ENCODE peak calls at places on chromosomes 11 and 22, in seven cellular contexts. One of them, this sample, is unnamed.

GRCh38 chr11:112968988-112969714 is 7.9 kb downstream of the NCAM1 start:
- DNase-seq in uterus: no peak
- DNase-seq in prostate gland: no peak
- DNase-seq in right lobe of liver: no peak
- DNase-seq in GM12891: no peak
- DNase-seq in lower leg skin: no peak
- DNase-seq in endothelial cell of umbilical vein: no peak
- DNase-seq in this sample: no peak

GRCh38 chr11:129115652-129116585 is 76.2 kb downstream of the ARHGAP32 start:
- DNase-seq in uterus: no peak
- DNase-seq in prostate gland: no peak
- DNase-seq in right lobe of liver: no peak
- DNase-seq in GM12891: no peak
- DNase-seq in lower leg skin: no peak
- DNase-seq in endothelial cell of umbilical vein: peak; percentile 2
- DNase-seq in this sample: no peak

GRCh38 chr11:76237914-76238313 is 31.6 kb upstream of the WNT11 start:
- DNase-seq in uterus: no peak
- DNase-seq in prostate gland: no peak
- DNase-seq in right lobe of liver: no peak
- DNase-seq in GM12891: no peak
- DNase-seq in lower leg skin: no peak
- DNase-seq in endothelial cell of umbilical vein: peak; percentile 8
- DNase-seq in this sample: no peak

GRCh38 chr11:22976146-22976545 is 115.9 kb upstream of the CCDC179 start:
- DNase-seq in uterus: no peak
- DNase-seq in prostate gland: no peak
- DNase-seq in right lobe of liver: no peak
- DNase-seq in GM12891: no peak
- DNase-seq in lower leg skin: no peak
- DNase-seq in endothelial cell of umbilical vein: no peak
- DNase-seq in this sample: peak; percentile 27

GRCh38 chr11:109552376-109552775 is 130.4 kb downstream of the C11orf87 start:
- DNase-seq in uterus: no peak
- DNase-seq in prostate gland: no peak
- DNase-seq in right lobe of liver: no peak
- DNase-seq in GM12891: no peak
- DNase-seq in lower leg skin: no peak
- DNase-seq in endothelial cell of umbilical vein: no peak
- DNase-seq in this sample: no peak

GRCh38 chr11:16110862-16111261 is 245.5 kb downstream of the SOX6 start:
- DNase-seq in uterus: no peak
- DNase-seq in prostate gland: no peak
- DNase-seq in right lobe of liver: no peak
- DNase-seq in GM12891: no peak
- DNase-seq in lower leg skin: no peak
- DNase-seq in endothelial cell of umbilical vein: no peak
- DNase-seq in this sample: no peak

GRCh38 chr11:118912742-118913410 is 12.8 kb downstream of the BCL9L start:
- DNase-seq in uterus: peak; percentile 43
- DNase-seq in prostate gland: no peak
- DNase-seq in right lobe of liver: no peak
- DNase-seq in GM12891: no peak
- DNase-seq in lower leg skin: no peak
- DNase-seq in endothelial cell of umbilical vein: peak; percentile 58
- DNase-seq in this sample: no peak

GRCh38 chr11:126307706-126308105 is 3.8 kb downstream of the DCPS start:
- DNase-seq in uterus: no peak
- DNase-seq in prostate gland: no peak
- DNase-seq in right lobe of liver: peak; percentile 16
- DNase-seq in GM12891: no peak
- DNase-seq in lower leg skin: no peak
- DNase-seq in endothelial cell of umbilical vein: peak; percentile 49
- DNase-seq in this sample: no peak

GRCh38 chr11:123381149-123381548 is 48.9 kb upstream of the GRAMD1B start:
- DNase-seq in uterus: no peak
- DNase-seq in prostate gland: no peak
- DNase-seq in right lobe of liver: no peak
- DNase-seq in GM12891: no peak
- DNase-seq in lower leg skin: no peak
- DNase-seq in endothelial cell of umbilical vein: no peak
- DNase-seq in this sample: no peak

GRCh38 chr22:19795617-19796008 is 35.0 kb downstream of the TBX1 start:
- DNase-seq in uterus: peak; percentile 67
- DNase-seq in prostate gland: no peak
- DNase-seq in right lobe of liver: peak; percentile 15
- DNase-seq in GM12891: no peak
- DNase-seq in lower leg skin: no peak
- DNase-seq in endothelial cell of umbilical vein: no peak
- DNase-seq in this sample: no peak

GRCh38 chr11:126333142-126333541 is 22.3 kb upstream of the ST3GAL4 start:
- DNase-seq in uterus: no peak
- DNase-seq in prostate gland: no peak
- DNase-seq in right lobe of liver: no peak
- DNase-seq in GM12891: no peak
- DNase-seq in lower leg skin: no peak
- DNase-seq in endothelial cell of umbilical vein: no peak
- DNase-seq in this sample: no peak

GRCh38 chr22:35039625-35040024 is 26.3 kb upstream of the ISX start:
- DNase-seq in uterus: no peak
- DNase-seq in prostate gland: no peak
- DNase-seq in right lobe of liver: no peak
- DNase-seq in GM12891: no peak
- DNase-seq in lower leg skin: no peak
- DNase-seq in endothelial cell of umbilical vein: no peak
- DNase-seq in this sample: no peak

GRCh38 chr11:57240007-57240406 is 3.0 kb upstream of the APLNR start:
- DNase-seq in uterus: no peak
- DNase-seq in prostate gland: no peak
- DNase-seq in right lobe of liver: peak; percentile 64
- DNase-seq in GM12891: no peak
- DNase-seq in lower leg skin: peak; percentile 45
- DNase-seq in endothelial cell of umbilical vein: no peak
- DNase-seq in this sample: no peak

GRCh38 chr11:64256300-64256699 is 5.0 kb downstream of the PLCB3 start:
- DNase-seq in uterus: no peak
- DNase-seq in prostate gland: no peak
- DNase-seq in right lobe of liver: no peak
- DNase-seq in GM12891: no peak
- DNase-seq in lower leg skin: no peak
- DNase-seq in endothelial cell of umbilical vein: no peak
- DNase-seq in this sample: no peak

GRCh38 chr11:123194308-123195181 is 503 bp downstream of the CLMP start:
- DNase-seq in uterus: peak; percentile 54
- DNase-seq in prostate gland: no peak
- DNase-seq in right lobe of liver: no peak
- DNase-seq in GM12891: no peak
- DNase-seq in lower leg skin: peak; percentile 88
- DNase-seq in endothelial cell of umbilical vein: no peak
- DNase-seq in this sample: no peak

GRCh38 chr22:24953294-24954113 is 988 bp downstream of the KIAA1671 start:
- DNase-seq in uterus: no peak
- DNase-seq in prostate gland: no peak
- DNase-seq in right lobe of liver: peak; percentile 65
- DNase-seq in GM12891: no peak
- DNase-seq in lower leg skin: no peak
- DNase-seq in endothelial cell of umbilical vein: peak; percentile 27
- DNase-seq in this sample: peak; percentile 64

GRCh38 chr11:68018730-68019190 is 8.6 kb downstream of the ALDH3B1 start:
- DNase-seq in uterus: no peak
- DNase-seq in prostate gland: no peak
- DNase-seq in right lobe of liver: no peak
- DNase-seq in GM12891: no peak
- DNase-seq in lower leg skin: no peak
- DNase-seq in endothelial cell of umbilical vein: no peak
- DNase-seq in this sample: no peak

GRCh38 chr11:5809122-5809519 is 397 bp downstream of the OR52N2 start:
- DNase-seq in uterus: no peak
- DNase-seq in prostate gland: no peak
- DNase-seq in right lobe of liver: no peak
- DNase-seq in GM12891: no peak
- DNase-seq in lower leg skin: no peak
- DNase-seq in endothelial cell of umbilical vein: peak; percentile 4
- DNase-seq in this sample: no peak

GRCh38 chr11:119639642-119640205 is 89.3 kb downstream of the NECTIN1 start:
- DNase-seq in uterus: no peak
- DNase-seq in prostate gland: no peak
- DNase-seq in right lobe of liver: no peak
- DNase-seq in GM12891: no peak
- DNase-seq in lower leg skin: no peak
- DNase-seq in endothelial cell of umbilical vein: no peak
- DNase-seq in this sample: no peak

GRCh38 chr11:46896719-46897406 is 21.5 kb downstream of the LRP4 start:
- DNase-seq in uterus: no peak
- DNase-seq in prostate gland: no peak
- DNase-seq in right lobe of liver: no peak
- DNase-seq in GM12891: peak; percentile 55
- DNase-seq in lower leg skin: no peak
- DNase-seq in endothelial cell of umbilical vein: peak; percentile 36
- DNase-seq in this sample: no peak

GRCh38 chr22:28923826-28924732 is 40.7 kb downstream of the ZNRF3 start:
- DNase-seq in uterus: no peak
- DNase-seq in prostate gland: peak; percentile 86
- DNase-seq in right lobe of liver: peak; percentile 94
- DNase-seq in GM12891: no peak
- DNase-seq in lower leg skin: peak; percentile 81
- DNase-seq in endothelial cell of umbilical vein: no peak
- DNase-seq in this sample: peak; percentile 86

GRCh38 chr11:19727246-19727645 is 14.6 kb downstream of the NAV2 start:
- DNase-seq in uterus: peak; percentile 52
- DNase-seq in prostate gland: no peak
- DNase-seq in right lobe of liver: no peak
- DNase-seq in GM12891: no peak
- DNase-seq in lower leg skin: no peak
- DNase-seq in endothelial cell of umbilical vein: no peak
- DNase-seq in this sample: no peak

GRCh38 chr11:134033696-134034491 is 35.0 kb upstream of the JAM3 start:
- DNase-seq in uterus: peak; percentile 84
- DNase-seq in prostate gland: peak; percentile 75
- DNase-seq in right lobe of liver: peak; percentile 66
- DNase-seq in GM12891: peak; percentile 78
- DNase-seq in lower leg skin: peak; percentile 93
- DNase-seq in endothelial cell of umbilical vein: peak; percentile 75
- DNase-seq in this sample: peak; percentile 79

GRCh38 chr11:2209900-2210321 is 38.3 kb upstream of the TH start:
- DNase-seq in uterus: peak; percentile 10
- DNase-seq in prostate gland: peak; percentile 3
- DNase-seq in right lobe of liver: no peak
- DNase-seq in GM12891: no peak
- DNase-seq in lower leg skin: no peak
- DNase-seq in endothelial cell of umbilical vein: no peak
- DNase-seq in this sample: no peak

GRCh38 chr11:94664336-94664735 is 97.2 kb downstream of the PIWIL4 start:
- DNase-seq in uterus: no peak
- DNase-seq in prostate gland: no peak
- DNase-seq in right lobe of liver: no peak
- DNase-seq in GM12891: no peak
- DNase-seq in lower leg skin: no peak
- DNase-seq in endothelial cell of umbilical vein: peak; percentile 23
- DNase-seq in this sample: no peak

GRCh38 chr22:26781591-26781990 is 124.2 kb downstream of the MIAT start:
- DNase-seq in uterus: no peak
- DNase-seq in prostate gland: no peak
- DNase-seq in right lobe of liver: no peak
- DNase-seq in GM12891: no peak
- DNase-seq in lower leg skin: no peak
- DNase-seq in endothelial cell of umbilical vein: no peak
- DNase-seq in this sample: no peak
- TF ChIP-seq POLR2A in uterus: no peak
- TF ChIP-seq POLR2A in prostate gland: no peak
- TF ChIP-seq POLR2A in right lobe of liver: no peak
- TF ChIP-seq POLR2A in GM12891: no peak
- TF ChIP-seq POLR2A in lower leg skin: no peak
- TF ChIP-seq POLR2A in endothelial cell of umbilical vein: no peak
- TF ChIP-seq POLR2A in this sample: no peak

DNA sequence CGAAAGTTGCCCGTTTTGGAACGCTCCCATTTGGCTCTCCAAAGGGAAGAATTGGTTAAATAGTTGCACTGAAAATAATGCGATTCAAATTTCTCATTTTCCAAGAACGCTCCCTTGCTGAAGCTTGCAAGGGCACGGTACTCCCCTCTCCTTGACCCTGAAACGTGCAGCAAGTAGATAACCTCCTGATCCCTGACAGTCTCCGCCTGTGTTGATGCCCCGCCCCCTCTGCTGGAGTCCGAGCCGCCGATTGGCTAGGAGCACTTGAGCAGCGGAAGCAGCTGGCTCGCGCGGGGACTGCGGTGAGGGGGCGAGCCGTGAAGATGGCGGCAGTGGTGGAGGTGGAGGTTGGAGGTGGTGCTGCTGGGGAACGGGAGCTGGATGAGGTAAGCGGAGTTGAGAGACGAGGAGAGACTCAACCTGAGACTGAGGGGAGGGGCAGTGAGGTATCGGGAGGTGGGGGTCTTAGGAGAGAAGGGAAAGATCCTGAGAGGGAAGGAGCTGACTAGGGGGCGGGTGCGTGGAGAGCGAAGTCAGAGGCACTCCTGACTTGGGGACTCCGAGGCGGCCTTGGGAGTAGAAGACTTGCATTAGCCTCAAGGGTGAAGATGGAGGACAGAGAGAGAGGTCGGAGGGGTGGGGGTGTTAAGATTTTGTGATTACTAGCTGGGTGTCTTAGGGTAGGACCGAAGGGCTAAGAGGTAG is at the start of gene RNF121:
- DNase-seq in uterus: peak; percentile 94
- DNase-seq in prostate gland: peak; percentile 97
- DNase-seq in right lobe of liver: peak; percentile 97
- DNase-seq in GM12891: peak; percentile 73
- DNase-seq in lower leg skin: peak; percentile 100
- DNase-seq in endothelial cell of umbilical vein: peak; percentile 97
- DNase-seq in this sample: peak; percentile 98
- TF ChIP-seq POLR2A in uterus: peak; percentile 54
- TF ChIP-seq POLR2A in prostate gland: no peak
- TF ChIP-seq POLR2A in right lobe of liver: peak; percentile 20
- TF ChIP-seq POLR2A in GM12891: peak; percentile 88
- TF ChIP-seq POLR2A in lower leg skin: no peak
- TF ChIP-seq POLR2A in endothelial cell of umbilical vein: no peak
- TF ChIP-seq POLR2A in this sample: no peak

DNA sequence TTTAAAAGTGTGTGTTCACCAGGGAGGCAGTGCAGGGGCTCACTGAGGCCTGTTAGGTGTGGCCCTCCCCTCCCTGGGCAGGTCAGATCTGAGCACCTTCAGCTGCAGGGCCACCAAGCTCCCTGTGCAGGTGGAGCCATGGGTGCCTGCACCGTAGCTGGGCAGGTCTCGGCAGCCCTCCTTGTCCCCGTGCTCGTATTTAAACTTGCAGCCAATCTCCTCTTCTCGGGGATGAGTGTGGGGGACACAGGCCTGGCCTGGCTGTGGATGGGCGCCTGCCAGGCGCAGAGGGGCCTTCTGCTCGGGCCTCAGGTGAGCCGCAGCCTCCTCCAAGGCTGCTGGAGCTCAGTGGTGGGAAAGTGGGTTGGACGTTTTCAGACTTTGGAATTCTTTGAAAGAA is 19.1 kb downstream of the PHRF1 start:
- DNase-seq in uterus: no peak
- DNase-seq in prostate gland: no peak
- DNase-seq in right lobe of liver: no peak
- DNase-seq in GM12891: no peak
- DNase-seq in lower leg skin: no peak
- DNase-seq in endothelial cell of umbilical vein: no peak
- DNase-seq in this sample: no peak
- TF ChIP-seq POLR2A in uterus: no peak
- TF ChIP-seq POLR2A in prostate gland: no peak
- TF ChIP-seq POLR2A in right lobe of liver: no peak
- TF ChIP-seq POLR2A in GM12891: no peak
- TF ChIP-seq POLR2A in lower leg skin: no peak
- TF ChIP-seq POLR2A in endothelial cell of umbilical vein: no peak
- TF ChIP-seq POLR2A in this sample: no peak

GRCh38 chr22:21938071-21938822 is 14.4 kb downstream of the PPM1F start:
- DNase-seq in uterus: peak; percentile 97
- DNase-seq in prostate gland: peak; percentile 89
- DNase-seq in right lobe of liver: peak; percentile 95
- DNase-seq in GM12891: peak; percentile 98
- DNase-seq in lower leg skin: peak; percentile 99
- DNase-seq in endothelial cell of umbilical vein: peak; percentile 95
- DNase-seq in this sample: peak; percentile 95
- TF ChIP-seq POLR2A in uterus: peak; percentile 65
- TF ChIP-seq POLR2A in prostate gland: no peak
- TF ChIP-seq POLR2A in right lobe of liver: peak; percentile 54
- TF ChIP-seq POLR2A in GM12891: peak; percentile 41
- TF ChIP-seq POLR2A in lower leg skin: no peak
- TF ChIP-seq POLR2A in endothelial cell of umbilical vein: no peak
- TF ChIP-seq POLR2A in this sample: no peak